ENCODE peak calls at places on chromosomes 5 and 9, in nine cellular contexts. One of them, this sample, is unnamed. For H3K4me1, the result is how much of the 10 kb centered on the place peaks cover.

GRCh38 chr5:96601200-96601599 is 61.0 kb upstream of the CAST start:
- DNase-seq in mesendoderm: no peak
- DNase-seq in uterus: no peak
- DNase-seq in A673: no peak
- DNase-seq in cardiac muscle cell: peak
- DNase-seq in IMR-90: no peak
- DNase-seq in thoracic aorta: no peak
- DNase-seq in thyroid gland: no peak
- DNase-seq in left ventricle myocardium inferior: no peak
- DNase-seq in this sample: no peak

GRCh38 chr9:83066771-83067170 is 3.8 kb upstream of the RASEF start:
- DNase-seq in mesendoderm: no peak
- DNase-seq in uterus: no peak
- DNase-seq in A673: no peak
- DNase-seq in cardiac muscle cell: no peak
- DNase-seq in IMR-90: peak
- DNase-seq in thoracic aorta: no peak
- DNase-seq in thyroid gland: no peak
- DNase-seq in left ventricle myocardium inferior: no peak
- DNase-seq in this sample: peak

GRCh38 chr5:67493676-67494075 is 297.1 kb upstream of the CD180 start:
- DNase-seq in mesendoderm: peak
- DNase-seq in uterus: no peak
- DNase-seq in A673: peak
- DNase-seq in cardiac muscle cell: peak
- DNase-seq in IMR-90: no peak
- DNase-seq in thoracic aorta: no peak
- DNase-seq in thyroid gland: peak
- DNase-seq in left ventricle myocardium inferior: peak
- DNase-seq in this sample: no peak

GRCh38 chr5:158492850-158493249 is 606.9 kb downstream of the EBF1 start:
- DNase-seq in mesendoderm: peak
- DNase-seq in uterus: no peak
- DNase-seq in A673: no peak
- DNase-seq in cardiac muscle cell: peak
- DNase-seq in IMR-90: no peak
- DNase-seq in thoracic aorta: no peak
- DNase-seq in thyroid gland: peak
- DNase-seq in left ventricle myocardium inferior: no peak
- DNase-seq in this sample: no peak

GRCh38 chr5:66882592-66883227 is 286.5 kb downstream of the MAST4 start:
- DNase-seq in mesendoderm: no peak
- DNase-seq in uterus: no peak
- DNase-seq in A673: no peak
- DNase-seq in cardiac muscle cell: peak
- DNase-seq in IMR-90: peak
- DNase-seq in thoracic aorta: no peak
- DNase-seq in thyroid gland: no peak
- DNase-seq in left ventricle myocardium inferior: no peak
- DNase-seq in this sample: peak

GRCh38 chr5:22669345-22669744 is 183.8 kb downstream of the CDH12 start:
- DNase-seq in mesendoderm: no peak
- DNase-seq in uterus: no peak
- DNase-seq in A673: no peak
- DNase-seq in cardiac muscle cell: no peak
- DNase-seq in IMR-90: no peak
- DNase-seq in thoracic aorta: no peak
- DNase-seq in thyroid gland: no peak
- DNase-seq in left ventricle myocardium inferior: no peak
- DNase-seq in this sample: no peak

GRCh38 chr5:173247050-173247449 is 12.0 kb upstream of the NKX2-5 start:
- DNase-seq in mesendoderm: no peak
- DNase-seq in uterus: no peak
- DNase-seq in A673: no peak
- DNase-seq in cardiac muscle cell: no peak
- DNase-seq in IMR-90: no peak
- DNase-seq in thoracic aorta: no peak
- DNase-seq in thyroid gland: no peak
- DNase-seq in left ventricle myocardium inferior: no peak
- DNase-seq in this sample: no peak

GRCh38 chr5:9545301-9545958 is 445 bp downstream of the SEMA5A start:
- DNase-seq in mesendoderm: peak
- DNase-seq in uterus: no peak
- DNase-seq in A673: no peak
- DNase-seq in cardiac muscle cell: no peak
- DNase-seq in IMR-90: no peak
- DNase-seq in thoracic aorta: no peak
- DNase-seq in thyroid gland: peak
- DNase-seq in left ventricle myocardium inferior: no peak
- DNase-seq in this sample: peak

GRCh38 chr9:106653111-106653697 is 209.8 kb upstream of the ZNF462 start:
- DNase-seq in mesendoderm: no peak
- DNase-seq in uterus: no peak
- DNase-seq in A673: no peak
- DNase-seq in cardiac muscle cell: peak
- DNase-seq in IMR-90: no peak
- DNase-seq in thoracic aorta: no peak
- DNase-seq in thyroid gland: no peak
- DNase-seq in left ventricle myocardium inferior: no peak
- DNase-seq in this sample: no peak

GRCh38 chr5:14655146-14655741 is 9.3 kb upstream of the OTULIN start:
- DNase-seq in mesendoderm: no peak
- DNase-seq in uterus: no peak
- DNase-seq in A673: no peak
- DNase-seq in cardiac muscle cell: no peak
- DNase-seq in IMR-90: no peak
- DNase-seq in thoracic aorta: no peak
- DNase-seq in thyroid gland: no peak
- DNase-seq in left ventricle myocardium inferior: no peak
- DNase-seq in this sample: no peak

GRCh38 chr9:89641980-89642379 is 37.2 kb downstream of the GADD45G start:
- DNase-seq in mesendoderm: peak
- DNase-seq in uterus: no peak
- DNase-seq in A673: no peak
- DNase-seq in cardiac muscle cell: no peak
- DNase-seq in IMR-90: no peak
- DNase-seq in thoracic aorta: no peak
- DNase-seq in thyroid gland: no peak
- DNase-seq in left ventricle myocardium inferior: no peak
- DNase-seq in this sample: no peak

GRCh38 chr9:89640391-89640790 is 35.6 kb downstream of the GADD45G start:
- DNase-seq in mesendoderm: no peak
- DNase-seq in uterus: no peak
- DNase-seq in A673: no peak
- DNase-seq in cardiac muscle cell: no peak
- DNase-seq in IMR-90: no peak
- DNase-seq in thoracic aorta: no peak
- DNase-seq in thyroid gland: no peak
- DNase-seq in left ventricle myocardium inferior: no peak
- DNase-seq in this sample: no peak

GRCh38 chr9:89639961-89640360 is 35.1 kb downstream of the GADD45G start:
- DNase-seq in mesendoderm: no peak
- DNase-seq in uterus: no peak
- DNase-seq in A673: no peak
- DNase-seq in cardiac muscle cell: no peak
- DNase-seq in IMR-90: no peak
- DNase-seq in thoracic aorta: no peak
- DNase-seq in thyroid gland: no peak
- DNase-seq in left ventricle myocardium inferior: no peak
- DNase-seq in this sample: no peak

GRCh38 chr9:89640801-89641200 is 36.0 kb downstream of the GADD45G start:
- DNase-seq in mesendoderm: no peak
- DNase-seq in uterus: no peak
- DNase-seq in A673: no peak
- DNase-seq in cardiac muscle cell: no peak
- DNase-seq in IMR-90: no peak
- DNase-seq in thoracic aorta: no peak
- DNase-seq in thyroid gland: no peak
- DNase-seq in left ventricle myocardium inferior: no peak
- DNase-seq in this sample: no peak

GRCh38 chr9:89642789-89643188 is 38.0 kb downstream of the GADD45G start:
- DNase-seq in mesendoderm: peak
- DNase-seq in uterus: no peak
- DNase-seq in A673: no peak
- DNase-seq in cardiac muscle cell: no peak
- DNase-seq in IMR-90: no peak
- DNase-seq in thoracic aorta: no peak
- DNase-seq in thyroid gland: no peak
- DNase-seq in left ventricle myocardium inferior: no peak
- DNase-seq in this sample: no peak
- H3K4me1 ChIP-seq in mesendoderm: under half
- H3K4me1 ChIP-seq in uterus: under half
- H3K4me1 ChIP-seq in A673: under half
- H3K4me1 ChIP-seq in cardiac muscle cell: under half
- H3K4me1 ChIP-seq in IMR-90: under half
- H3K4me1 ChIP-seq in thoracic aorta: under half
- H3K4me1 ChIP-seq in thyroid gland: under half
- H3K4me1 ChIP-seq in left ventricle myocardium inferior: under half
- H3K4me1 ChIP-seq in this sample: under half

GRCh38 chr9:20512636-20513035 is 109.7 kb downstream of the MLLT3 start:
- DNase-seq in mesendoderm: no peak
- DNase-seq in uterus: no peak
- DNase-seq in A673: no peak
- DNase-seq in cardiac muscle cell: no peak
- DNase-seq in IMR-90: peak
- DNase-seq in thoracic aorta: no peak
- DNase-seq in thyroid gland: no peak
- DNase-seq in left ventricle myocardium inferior: no peak
- DNase-seq in this sample: peak
- H3K27ac ChIP-seq in mesendoderm: no peak
- H3K27ac ChIP-seq in uterus: peak
- H3K27ac ChIP-seq in A673: no peak
- H3K27ac ChIP-seq in cardiac muscle cell: peak
- H3K27ac ChIP-seq in IMR-90: no peak
- H3K27ac ChIP-seq in thoracic aorta: no peak
- H3K27ac ChIP-seq in thyroid gland: peak
- H3K27ac ChIP-seq in left ventricle myocardium inferior: peak
- H3K27ac ChIP-seq in this sample: peak

GRCh38 chr5:149409268-149409948 is 30.3 kb upstream of the IL17B start:
- DNase-seq in mesendoderm: peak
- DNase-seq in uterus: peak
- DNase-seq in A673: no peak
- DNase-seq in cardiac muscle cell: peak
- DNase-seq in IMR-90: no peak
- DNase-seq in thoracic aorta: no peak
- DNase-seq in thyroid gland: no peak
- DNase-seq in left ventricle myocardium inferior: no peak
- DNase-seq in this sample: no peak
- H3K4me1 ChIP-seq in mesendoderm: under half
- H3K4me1 ChIP-seq in uterus: under half
- H3K4me1 ChIP-seq in A673: under half
- H3K4me1 ChIP-seq in cardiac muscle cell: half or more
- H3K4me1 ChIP-seq in IMR-90: under half
- H3K4me1 ChIP-seq in thoracic aorta: under half
- H3K4me1 ChIP-seq in thyroid gland: under half
- H3K4me1 ChIP-seq in left ventricle myocardium inferior: under half
- H3K4me1 ChIP-seq in this sample: under half

GRCh38 chr5:128736567-128736966 is 198.5 kb upstream of the FBN2 start:
- DNase-seq in mesendoderm: peak
- DNase-seq in uterus: no peak
- DNase-seq in A673: no peak
- DNase-seq in cardiac muscle cell: peak
- DNase-seq in IMR-90: peak
- DNase-seq in thoracic aorta: peak
- DNase-seq in thyroid gland: no peak
- DNase-seq in left ventricle myocardium inferior: peak
- DNase-seq in this sample: peak
- H3K27ac ChIP-seq in mesendoderm: no peak
- H3K27ac ChIP-seq in uterus: no peak
- H3K27ac ChIP-seq in A673: no peak
- H3K27ac ChIP-seq in cardiac muscle cell: no peak
- H3K27ac ChIP-seq in IMR-90: no peak
- H3K27ac ChIP-seq in thoracic aorta: peak
- H3K27ac ChIP-seq in thyroid gland: no peak
- H3K27ac ChIP-seq in left ventricle myocardium inferior: no peak
- H3K27ac ChIP-seq in this sample: no peak